ENCODE peak calls at places on chromosomes 11 and 22, in seven cellular contexts. One of them, this sample, is unnamed.

GRCh38 chr22:27919943-27920755 is 1.1 kb upstream of the PITPNB start:
- DNase-seq in tibial nerve: no peak
- DNase-seq in NCI-H774: no peak
- DNase-seq in mesenchymal stem cell: peak
- DNase-seq in EH: peak
- DNase-seq in BJ: peak
- DNase-seq in KG1: peak
- DNase-seq in this sample: peak

GRCh38 chr11:83193315-83194283 is at the start of gene ANKRD42:
- DNase-seq in tibial nerve: peak
- DNase-seq in NCI-H774: peak
- DNase-seq in mesenchymal stem cell: peak
- DNase-seq in EH: peak
- DNase-seq in BJ: peak
- DNase-seq in KG1: peak
- DNase-seq in this sample: peak

GRCh38 chr11:117202386-117203068 is 3.4 kb downstream of the TAGLN start:
- DNase-seq in tibial nerve: no peak
- DNase-seq in NCI-H774: no peak
- DNase-seq in mesenchymal stem cell: no peak
- DNase-seq in EH: peak
- DNase-seq in BJ: no peak
- DNase-seq in KG1: no peak
- DNase-seq in this sample: peak

GRCh38 chr11:67616431-67617242 is 9.9 kb downstream of the NDUFV1 start:
- DNase-seq in tibial nerve: no peak
- DNase-seq in NCI-H774: no peak
- DNase-seq in mesenchymal stem cell: no peak
- DNase-seq in EH: no peak
- DNase-seq in BJ: no peak
- DNase-seq in KG1: no peak
- DNase-seq in this sample: no peak

GRCh38 chr22:27715078-27715477 is 86.5 kb downstream of the MN1 start:
- DNase-seq in tibial nerve: no peak
- DNase-seq in NCI-H774: no peak
- DNase-seq in mesenchymal stem cell: no peak
- DNase-seq in EH: no peak
- DNase-seq in BJ: no peak
- DNase-seq in KG1: no peak
- DNase-seq in this sample: no peak

GRCh38 chr11:105189586-105189985 is 50.0 kb upstream of the CARD18 start:
- DNase-seq in tibial nerve: no peak
- DNase-seq in NCI-H774: no peak
- DNase-seq in mesenchymal stem cell: peak
- DNase-seq in EH: peak
- DNase-seq in BJ: no peak
- DNase-seq in KG1: no peak
- DNase-seq in this sample: peak

GRCh38 chr11:19938051-19938856 is 222.0 kb downstream of the DBX1 start:
- DNase-seq in tibial nerve: no peak
- DNase-seq in NCI-H774: peak
- DNase-seq in mesenchymal stem cell: peak
- DNase-seq in EH: peak
- DNase-seq in BJ: no peak
- DNase-seq in KG1: no peak
- DNase-seq in this sample: peak

GRCh38 chr11:46676436-46677158 is 23.8 kb downstream of the ARHGAP1 start:
- DNase-seq in tibial nerve: no peak
- DNase-seq in NCI-H774: no peak
- DNase-seq in mesenchymal stem cell: no peak
- DNase-seq in EH: no peak
- DNase-seq in BJ: no peak
- DNase-seq in KG1: no peak
- DNase-seq in this sample: no peak

GRCh38 chr11:56841210-56841810 is 92.8 kb upstream of the OR9G4 start:
- DNase-seq in tibial nerve: no peak
- DNase-seq in NCI-H774: peak
- DNase-seq in mesenchymal stem cell: peak
- DNase-seq in EH: peak
- DNase-seq in BJ: peak
- DNase-seq in KG1: peak
- DNase-seq in this sample: peak

GRCh38 chr11:125084057-125084416 is 20.9 kb downstream of the SLC37A2 start:
- DNase-seq in tibial nerve: no peak
- DNase-seq in NCI-H774: no peak
- DNase-seq in mesenchymal stem cell: no peak
- DNase-seq in EH: no peak
- DNase-seq in BJ: no peak
- DNase-seq in KG1: no peak
- DNase-seq in this sample: no peak

GRCh38 chr11:128399186-128399585 is 188.2 kb downstream of the ETS1 start:
- DNase-seq in tibial nerve: no peak
- DNase-seq in NCI-H774: no peak
- DNase-seq in mesenchymal stem cell: peak
- DNase-seq in EH: peak
- DNase-seq in BJ: peak
- DNase-seq in KG1: no peak
- DNase-seq in this sample: no peak

GRCh38 chr22:47062126-47062525 is 299.7 kb downstream of the TBC1D22A start:
- DNase-seq in tibial nerve: no peak
- DNase-seq in NCI-H774: no peak
- DNase-seq in mesenchymal stem cell: no peak
- DNase-seq in EH: no peak
- DNase-seq in BJ: no peak
- DNase-seq in KG1: no peak
- DNase-seq in this sample: no peak

GRCh38 chr22:41300661-41301060 is 664 bp upstream of the ZC3H7B start:
- DNase-seq in tibial nerve: no peak
- DNase-seq in NCI-H774: no peak
- DNase-seq in mesenchymal stem cell: no peak
- DNase-seq in EH: no peak
- DNase-seq in BJ: no peak
- DNase-seq in KG1: no peak
- DNase-seq in this sample: no peak

GRCh38 chr11:9992306-9992705 is 301.7 kb downstream of the SBF2 start:
- DNase-seq in tibial nerve: no peak
- DNase-seq in NCI-H774: no peak
- DNase-seq in mesenchymal stem cell: no peak
- DNase-seq in EH: no peak
- DNase-seq in BJ: no peak
- DNase-seq in KG1: no peak
- DNase-seq in this sample: no peak

GRCh38 chr11:125348141-125348651 is 147.9 kb downstream of the FEZ1 start:
- DNase-seq in tibial nerve: no peak
- DNase-seq in NCI-H774: no peak
- DNase-seq in mesenchymal stem cell: no peak
- DNase-seq in EH: no peak
- DNase-seq in BJ: no peak
- DNase-seq in KG1: no peak
- DNase-seq in this sample: no peak

GRCh38 chr11:73406619-73407018 is 30.4 kb downstream of the RELT start:
- DNase-seq in tibial nerve: no peak
- DNase-seq in NCI-H774: no peak
- DNase-seq in mesenchymal stem cell: no peak
- DNase-seq in EH: no peak
- DNase-seq in BJ: no peak
- DNase-seq in KG1: no peak
- DNase-seq in this sample: no peak

GRCh38 chr11:108562746-108563581 is 30.6 kb downstream of the EXPH5 start:
- DNase-seq in tibial nerve: no peak
- DNase-seq in NCI-H774: no peak
- DNase-seq in mesenchymal stem cell: no peak
- DNase-seq in EH: peak
- DNase-seq in BJ: no peak
- DNase-seq in KG1: no peak
- DNase-seq in this sample: no peak

GRCh38 chr11:62665075-62665629 is at the start of the genes C11orf98 and CSKMT:
- DNase-seq in tibial nerve: peak
- DNase-seq in NCI-H774: peak
- DNase-seq in mesenchymal stem cell: peak
- DNase-seq in EH: peak
- DNase-seq in BJ: no peak
- DNase-seq in KG1: peak
- DNase-seq in this sample: peak

GRCh38 chr11:27237641-27238040 is 125.4 kb downstream of the CCDC34 start:
- DNase-seq in tibial nerve: no peak
- DNase-seq in NCI-H774: no peak
- DNase-seq in mesenchymal stem cell: no peak
- DNase-seq in EH: no peak
- DNase-seq in BJ: no peak
- DNase-seq in KG1: no peak
- DNase-seq in this sample: no peak

GRCh38 chr11:3111919-3112690 is 53.0 kb downstream of the OSBPL5 start:
- DNase-seq in tibial nerve: no peak
- DNase-seq in NCI-H774: no peak
- DNase-seq in mesenchymal stem cell: peak
- DNase-seq in EH: peak
- DNase-seq in BJ: peak
- DNase-seq in KG1: no peak
- DNase-seq in this sample: peak

GRCh38 chr22:40033586-40034380 is 39.0 kb downstream of the FAM83F start:
- DNase-seq in tibial nerve: no peak
- DNase-seq in NCI-H774: no peak
- DNase-seq in mesenchymal stem cell: no peak
- DNase-seq in EH: no peak
- DNase-seq in BJ: no peak
- DNase-seq in KG1: no peak
- DNase-seq in this sample: no peak

GRCh38 chr22:20001082-20001638 is 15.5 kb downstream of the ARVCF start:
- DNase-seq in tibial nerve: no peak
- DNase-seq in NCI-H774: no peak
- DNase-seq in mesenchymal stem cell: peak
- DNase-seq in EH: no peak
- DNase-seq in BJ: no peak
- DNase-seq in KG1: no peak
- DNase-seq in this sample: no peak

GRCh38 chr11:117145393-117145761 is 1.3 kb downstream of the PAFAH1B2 start:
- DNase-seq in tibial nerve: no peak
- DNase-seq in NCI-H774: no peak
- DNase-seq in mesenchymal stem cell: peak
- DNase-seq in EH: peak
- DNase-seq in BJ: no peak
- DNase-seq in KG1: peak
- DNase-seq in this sample: peak

GRCh38 chr22:44634426-44635321 is 67.3 kb upstream of the PRR5 start:
- DNase-seq in tibial nerve: no peak
- DNase-seq in NCI-H774: no peak
- DNase-seq in mesenchymal stem cell: no peak
- DNase-seq in EH: no peak
- DNase-seq in BJ: no peak
- DNase-seq in KG1: no peak
- DNase-seq in this sample: no peak

GRCh38 chr22:50485221-50486131 is 1.2 kb upstream of the MIOX start:
- DNase-seq in tibial nerve: no peak
- DNase-seq in NCI-H774: no peak
- DNase-seq in mesenchymal stem cell: no peak
- DNase-seq in EH: peak
- DNase-seq in BJ: no peak
- DNase-seq in KG1: no peak
- DNase-seq in this sample: no peak

GRCh38 chr22:29470159-29470855 is 9.7 kb upstream of the NEFH start:
- DNase-seq in tibial nerve: no peak
- DNase-seq in NCI-H774: peak
- DNase-seq in mesenchymal stem cell: peak
- DNase-seq in EH: peak
- DNase-seq in BJ: no peak
- DNase-seq in KG1: peak
- DNase-seq in this sample: peak

GRCh38 chr11:46450846-46451470 is 59.4 kb upstream of the CHRM4 start:
- DNase-seq in tibial nerve: no peak
- DNase-seq in NCI-H774: no peak
- DNase-seq in mesenchymal stem cell: no peak
- DNase-seq in EH: no peak
- DNase-seq in BJ: no peak
- DNase-seq in KG1: no peak
- DNase-seq in this sample: peak

GRCh38 chr11:106959800-106960199 is 58.5 kb downstream of the GUCY1A2 start:
- DNase-seq in tibial nerve: no peak
- DNase-seq in NCI-H774: no peak
- DNase-seq in mesenchymal stem cell: peak
- DNase-seq in EH: peak
- DNase-seq in BJ: peak
- DNase-seq in KG1: no peak
- DNase-seq in this sample: peak

GRCh38 chr11:65182258-65183170 is 786 bp downstream of the CAPN1 start:
- DNase-seq in tibial nerve: no peak
- DNase-seq in NCI-H774: peak
- DNase-seq in mesenchymal stem cell: peak
- DNase-seq in EH: peak
- DNase-seq in BJ: no peak
- DNase-seq in KG1: no peak
- DNase-seq in this sample: peak

GRCh38 chr22:29663230-29663826 is 56.5 kb upstream of the CABP7 start:
- DNase-seq in tibial nerve: no peak
- DNase-seq in NCI-H774: no peak
- DNase-seq in mesenchymal stem cell: peak
- DNase-seq in EH: no peak
- DNase-seq in BJ: no peak
- DNase-seq in KG1: no peak
- DNase-seq in this sample: no peak

GRCh38 chr22:38694049-38694448 is 6.7 kb downstream of the JOSD1 start:
- DNase-seq in tibial nerve: no peak
- DNase-seq in NCI-H774: no peak
- DNase-seq in mesenchymal stem cell: peak
- DNase-seq in EH: peak
- DNase-seq in BJ: no peak
- DNase-seq in KG1: no peak
- DNase-seq in this sample: no peak

GRCh38 chr11:71251159-71251721 is 1.1 kb downstream of the SHANK2 start:
- DNase-seq in tibial nerve: no peak
- DNase-seq in NCI-H774: no peak
- DNase-seq in mesenchymal stem cell: no peak
- DNase-seq in EH: no peak
- DNase-seq in BJ: no peak
- DNase-seq in KG1: no peak
- DNase-seq in this sample: peak

This sample was measured in cardiac muscle cell.